ENCODE peak calls at places on chromosomes 16 and 17, in four cellular contexts. Y is GM12878, J is K562, G is HepG2. O is an unnamed sample.

GRCh38 chr16:53949716-53950410 is 245.9 kb downstream of the FTO start:
- DNase-seq in Y (no peak), J (no peak), G (peak; percentile 18), O (no peak)

GRCh38 chr17:45895304-45895968 is 1.1 kb downstream of the MAPT start:
- DNase-seq in Y (no peak), J (no peak), G (no peak), O (peak; percentile 51)

GRCh38 chr16:512802-513201 is 14.7 kb upstream of the CAPN15 start:
- DNase-seq in Y (no peak), J (no peak), G (no peak), O (no peak)

GRCh38 chr16:55272787-55273186 is 51.2 kb upstream of the IRX6 start:
- DNase-seq in Y (no peak), J (no peak), G (no peak), O (no peak)

GRCh38 chr17:50818266-50818665 is 17.1 kb upstream of the WFIKKN2 start:
- DNase-seq in Y (no peak), J (no peak), G (no peak), O (no peak)

GRCh38 chr17:60086822-60087591 is 8.3 kb upstream of the HEATR6 start:
- DNase-seq in Y (no peak), J (no peak), G (no peak), O (no peak)

GRCh38 chr17:72714357-72714966 is 378.0 kb downstream of the SLC39A11 start:
- DNase-seq in Y (no peak), J (no peak), G (no peak), O (no peak)

GRCh38 chr16:67562918-67563707 is 787 bp downstream of the CTCF start:
- DNase-seq in Y (no peak), J (peak; percentile 75), G (peak; percentile 40), O (peak; percentile 74)

GRCh38 chr17:58200024-58200633 is 7.6 kb downstream of the EPX start:
- DNase-seq in Y (no peak), J (peak; percentile 62), G (peak; percentile 52), O (peak; percentile 91)

GRCh38 chr17:21282231-21282630 is 2.3 kb upstream of the MAP2K3 start:
- DNase-seq in Y (no peak), J (no peak), G (no peak), O (no peak)

GRCh38 chr17:51876986-51877385 is 281.5 kb downstream of the CA10 start:
- DNase-seq in Y (no peak), J (no peak), G (no peak), O (no peak)

DNA sequence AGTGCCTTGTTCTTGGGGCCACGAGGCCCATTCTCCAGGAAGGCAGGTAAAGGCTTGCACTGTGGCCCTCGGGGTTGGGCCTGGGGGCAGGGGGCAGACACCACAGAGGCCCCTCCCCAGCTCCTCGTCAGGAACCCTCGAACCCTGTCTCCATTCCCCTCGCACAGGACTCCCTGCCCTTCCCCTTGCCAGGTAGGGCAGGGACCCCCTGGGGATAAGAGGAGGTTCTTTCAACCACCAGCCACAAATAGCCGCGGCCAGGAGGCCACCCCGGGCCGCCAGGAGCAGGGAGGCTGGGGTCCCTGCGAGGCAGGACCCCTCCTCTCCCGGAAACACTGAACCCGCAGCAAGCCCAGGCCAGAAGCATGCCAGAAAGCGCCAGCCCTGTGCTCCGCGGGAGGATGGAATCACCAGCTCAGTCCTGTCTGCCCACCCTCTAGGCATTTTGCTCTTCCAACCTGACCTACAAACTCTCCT is 45.6 kb downstream of the SLC47A1 start:
- DNase-seq in Y (no peak), J (no peak), G (no peak), O (peak; percentile 57)
- H3K4me3 ChIP-seq in Y (no peak overlapping the region), J (no peak overlapping the region), G (no peak overlapping the region), O (peak overlapping the region; percentile 68)

DNA sequence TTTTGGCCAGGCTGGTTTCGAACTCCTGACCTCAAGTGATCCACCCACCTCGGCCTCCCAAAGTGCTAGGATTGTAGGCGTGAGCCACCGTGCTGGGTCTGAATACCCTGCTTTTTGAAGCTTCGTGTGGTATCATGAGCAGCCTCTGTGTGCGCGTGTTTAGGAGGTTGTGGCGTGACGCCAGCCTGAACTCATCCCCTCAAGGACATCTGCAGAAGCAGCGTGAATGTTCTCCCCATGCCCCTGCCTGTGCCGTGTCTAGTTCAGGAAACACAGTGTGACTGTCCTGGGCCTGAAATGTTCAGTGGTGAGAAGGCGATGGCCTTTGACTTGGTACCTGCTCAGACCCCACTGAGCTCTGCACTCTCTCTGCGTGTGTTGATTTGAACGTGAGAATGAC is 35.6 kb downstream of the RNF213 start:
- DNase-seq in Y (no peak), J (no peak), G (no peak), O (no peak)
- H3K36me3 ChIP-seq in Y (peaks cover 36% of the 10 kb centered on the region), J (peaks cover 71% of the 10 kb centered on the region), G (peaks cover 65% of the 10 kb centered on the region), O (peaks cover 35% of the 10 kb centered on the region)

DNA sequence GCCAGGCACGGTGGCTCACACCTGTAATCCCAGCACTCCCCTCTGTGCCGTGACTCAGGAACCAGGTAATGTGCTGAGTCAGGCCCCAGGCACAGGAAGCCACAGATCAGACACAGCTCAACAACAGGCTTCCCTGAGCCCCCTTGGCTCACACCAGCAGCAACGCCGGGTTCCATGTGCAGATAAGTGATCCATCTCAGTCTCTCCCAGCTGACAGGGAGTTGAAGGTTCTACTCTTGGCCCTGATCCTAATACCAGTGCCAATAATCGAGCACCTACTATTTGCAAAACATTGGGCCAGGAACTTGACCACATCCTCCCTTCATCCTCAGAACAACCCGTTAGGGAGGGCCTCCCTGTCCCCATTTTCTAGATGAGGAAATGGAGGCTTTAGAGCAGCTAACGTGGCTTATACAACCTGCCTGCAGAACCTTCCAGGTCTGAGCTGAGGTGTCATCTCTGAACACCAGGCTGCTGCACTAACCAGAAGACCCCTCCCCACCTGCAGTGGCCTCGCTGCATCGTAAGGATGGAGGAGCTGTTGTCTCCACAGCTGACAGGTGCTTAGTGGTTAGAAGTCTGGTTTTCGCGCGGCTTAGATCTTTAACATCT is 64.8 kb upstream of the AMZ2 start:
- DNase-seq in Y (no peak), J (peak; percentile 38), G (peak; percentile 38), O (peak; percentile 54)
- TF ChIP-seq JUNB in Y (no peak), J (no peak), G (no peak), O (no peak)

GRCh38 chr16:23934610-23935009 is 98.8 kb downstream of the PRKCB start:
- DNase-seq in Y (no peak), J (no peak), G (no peak), O (no peak)

GRCh38 chr16:23924138-23924537 is 88.4 kb downstream of the PRKCB start:
- DNase-seq in Y (peak; percentile 42), J (no peak), G (no peak), O (no peak)

DNA sequence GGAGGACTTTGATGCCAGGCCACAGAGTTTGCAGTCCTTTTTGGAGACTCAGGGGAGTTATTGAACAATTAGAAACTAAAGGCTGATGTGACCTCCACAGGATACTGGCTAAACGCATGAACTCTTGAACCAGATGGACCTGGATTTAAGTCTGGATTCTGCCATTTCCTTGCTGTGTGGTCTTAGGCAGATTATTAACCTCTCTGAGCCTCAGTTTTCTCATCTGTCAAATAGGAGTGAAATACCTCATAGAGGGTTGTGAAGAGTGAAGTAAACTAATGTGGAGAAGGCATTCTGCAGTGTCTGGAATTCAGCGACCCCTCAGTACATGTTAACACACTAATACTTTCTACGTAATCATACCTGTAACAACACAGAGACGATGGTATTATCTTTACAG is 93.5 kb downstream of the PRKCB start:
- DNase-seq in Y (no peak), J (no peak), G (no peak), O (no peak)
- H3K4me3 ChIP-seq in Y (no peak overlapping the region), J (no peak overlapping the region), G (no peak overlapping the region), O (no peak overlapping the region)

GRCh38 chr17:33046361-33047255 is 55.0 kb downstream of the SPACA3 start:
- DNase-seq in Y (no peak), J (no peak), G (no peak), O (no peak)

GRCh38 chr17:33049781-33050414 is 58.3 kb downstream of the SPACA3 start:
- DNase-seq in Y (no peak), J (peak; percentile 74), G (peak; percentile 44), O (peak; percentile 78)

GRCh38 chr17:33045236-33045635 is 53.6 kb downstream of the SPACA3 start:
- DNase-seq in Y (no peak), J (no peak), G (no peak), O (no peak)

GRCh38 chr17:33039874-33040273 is 48.2 kb downstream of the SPACA3 start:
- DNase-seq in Y (no peak), J (no peak), G (no peak), O (no peak)

GRCh38 chr17:33044771-33045170 is 53.1 kb downstream of the SPACA3 start:
- DNase-seq in Y (no peak), J (no peak), G (no peak), O (no peak)
- H3K36me3 ChIP-seq in Y (no peaks in the 10 kb centered on the region), J (no peaks in the 10 kb centered on the region), G (no peaks in the 10 kb centered on the region), O (no peaks in the 10 kb centered on the region)

GRCh38 chr17:69560987-69561441 is 146.5 kb downstream of the MAP2K6 start:
- DNase-seq in Y (no peak), J (no peak), G (no peak), O (no peak)
- TF ChIP-seq JUNB in Y (no peak), J (no peak), G (no peak), O (no peak)

GRCh38 chr16:25855818-25856217 is 164.1 kb downstream of the HS3ST4 start:
- DNase-seq in Y (no peak), J (no peak), G (no peak), O (peak; percentile 84)
- H3K4me3 ChIP-seq in Y (no peak overlapping the region), J (no peak overlapping the region), G (no peak overlapping the region), O (peak overlapping the region; percentile 16)

GRCh38 chr17:75825748-75826370 is 18.3 kb downstream of the UNC13D start:
- DNase-seq in Y (no peak), J (no peak), G (no peak), O (no peak)
- H3K36me3 ChIP-seq in Y (peaks cover 10% of the 10 kb centered on the region), J (peaks cover 77% of the 10 kb centered on the region), G (peaks cover 53% of the 10 kb centered on the region), O (no peaks in the 10 kb centered on the region)

GRCh38 chr16:28495098-28495793 is 803 bp downstream of the APOBR start:
- DNase-seq in Y (no peak), J (no peak), G (no peak), O (no peak)

GRCh38 chr16:28494141-28494851 is at the start of gene APOBR:
- DNase-seq in Y (peak; percentile 83), J (peak; percentile 71), G (no peak), O (no peak)

GRCh38 chr16:28491080-28491969 is 549 bp downstream of the CLN3 start:
- DNase-seq in Y (no peak), J (peak; percentile 74), G (peak; percentile 49), O (peak; percentile 64)

GRCh38 chr16:28492511-28492910 is 637 bp upstream of the CLN3 start:
- DNase-seq in Y (no peak), J (no peak), G (no peak), O (no peak)

GRCh38 chr16:28491970-28492474 is at the start of gene CLN3:
- DNase-seq in Y (peak; percentile 89), J (peak; percentile 96), G (peak; percentile 96), O (peak; percentile 97)
- TF ChIP-seq JUNB in Y (no peak), J (no peak), G (no peak), O (no peak)